ENCODE peak calls at places on chromosomes 3 and 15, in ten cellular contexts. One of them, this sample, is unnamed.

GRCh38 chr3:195114786-195115597 is 156.0 kb downstream of the XXYLT1 start:
- DNase-seq in stimulated activated CD4-positive, alpha-beta T cell treated with anti-CD3 and anti-CD28 coated beads, Interleukin-15, amount 100 ng/mL, for 1 hour: no peak
- DNase-seq in activated naive CD8-positive, alpha-beta T cell treated with anti-CD3 and anti-CD28 coated beads, Interleukin-2, amount 50 U/mL, for 16 hours: no peak
- DNase-seq in EH: no peak
- DNase-seq in activated CD4-positive, alpha-beta T cell treated with anti-CD3 and anti-CD28 coated beads for 4 hours: no peak
- DNase-seq in cardiac fibroblast: no peak
- DNase-seq in posterior cingulate gyrus: peak
- DNase-seq in A549: no peak
- DNase-seq in nucleus accumbens: no peak
- DNase-seq in activated naive CD4-positive, alpha-beta T cell treated with anti-CD3 and anti-CD28 coated beads, Interleukin-2, amount 50 U/mL, for 16 hours: no peak
- DNase-seq in this sample: no peak

GRCh38 chr3:182568756-182569155 is 224.5 kb upstream of the ATP11B start:
- DNase-seq in stimulated activated CD4-positive, alpha-beta T cell treated with anti-CD3 and anti-CD28 coated beads, Interleukin-15, amount 100 ng/mL, for 1 hour: no peak
- DNase-seq in activated naive CD8-positive, alpha-beta T cell treated with anti-CD3 and anti-CD28 coated beads, Interleukin-2, amount 50 U/mL, for 16 hours: no peak
- DNase-seq in EH: no peak
- DNase-seq in activated CD4-positive, alpha-beta T cell treated with anti-CD3 and anti-CD28 coated beads for 4 hours: no peak
- DNase-seq in cardiac fibroblast: no peak
- DNase-seq in posterior cingulate gyrus: no peak
- DNase-seq in A549: no peak
- DNase-seq in nucleus accumbens: no peak
- DNase-seq in activated naive CD4-positive, alpha-beta T cell treated with anti-CD3 and anti-CD28 coated beads, Interleukin-2, amount 50 U/mL, for 16 hours: no peak
- DNase-seq in this sample: no peak

GRCh38 chr3:183427206-183428139 is 946 bp downstream of the MCF2L2 start:
- DNase-seq in stimulated activated CD4-positive, alpha-beta T cell treated with anti-CD3 and anti-CD28 coated beads, Interleukin-15, amount 100 ng/mL, for 1 hour: no peak
- DNase-seq in activated naive CD8-positive, alpha-beta T cell treated with anti-CD3 and anti-CD28 coated beads, Interleukin-2, amount 50 U/mL, for 16 hours: no peak
- DNase-seq in EH: no peak
- DNase-seq in activated CD4-positive, alpha-beta T cell treated with anti-CD3 and anti-CD28 coated beads for 4 hours: no peak
- DNase-seq in cardiac fibroblast: no peak
- DNase-seq in posterior cingulate gyrus: peak
- DNase-seq in A549: no peak
- DNase-seq in nucleus accumbens: peak
- DNase-seq in activated naive CD4-positive, alpha-beta T cell treated with anti-CD3 and anti-CD28 coated beads, Interleukin-2, amount 50 U/mL, for 16 hours: no peak
- DNase-seq in this sample: no peak

GRCh38 chr15:68028808-68029207 is 25.3 kb upstream of the PIAS1 start:
- DNase-seq in stimulated activated CD4-positive, alpha-beta T cell treated with anti-CD3 and anti-CD28 coated beads, Interleukin-15, amount 100 ng/mL, for 1 hour: no peak
- DNase-seq in activated naive CD8-positive, alpha-beta T cell treated with anti-CD3 and anti-CD28 coated beads, Interleukin-2, amount 50 U/mL, for 16 hours: no peak
- DNase-seq in EH: no peak
- DNase-seq in activated CD4-positive, alpha-beta T cell treated with anti-CD3 and anti-CD28 coated beads for 4 hours: no peak
- DNase-seq in cardiac fibroblast: no peak
- DNase-seq in posterior cingulate gyrus: no peak
- DNase-seq in A549: no peak
- DNase-seq in nucleus accumbens: no peak
- DNase-seq in activated naive CD4-positive, alpha-beta T cell treated with anti-CD3 and anti-CD28 coated beads, Interleukin-2, amount 50 U/mL, for 16 hours: no peak
- DNase-seq in this sample: no peak

GRCh38 chr3:154060606-154061380 is 60.4 kb upstream of the ARHGEF26 start:
- DNase-seq in stimulated activated CD4-positive, alpha-beta T cell treated with anti-CD3 and anti-CD28 coated beads, Interleukin-15, amount 100 ng/mL, for 1 hour: no peak
- DNase-seq in activated naive CD8-positive, alpha-beta T cell treated with anti-CD3 and anti-CD28 coated beads, Interleukin-2, amount 50 U/mL, for 16 hours: no peak
- DNase-seq in EH: peak
- DNase-seq in activated CD4-positive, alpha-beta T cell treated with anti-CD3 and anti-CD28 coated beads for 4 hours: no peak
- DNase-seq in cardiac fibroblast: peak
- DNase-seq in posterior cingulate gyrus: no peak
- DNase-seq in A549: no peak
- DNase-seq in nucleus accumbens: no peak
- DNase-seq in activated naive CD4-positive, alpha-beta T cell treated with anti-CD3 and anti-CD28 coated beads, Interleukin-2, amount 50 U/mL, for 16 hours: no peak
- DNase-seq in this sample: no peak

GRCh38 chr3:187828571-187829452 is 83.5 kb upstream of the BCL6 start:
- DNase-seq in stimulated activated CD4-positive, alpha-beta T cell treated with anti-CD3 and anti-CD28 coated beads, Interleukin-15, amount 100 ng/mL, for 1 hour: no peak
- DNase-seq in activated naive CD8-positive, alpha-beta T cell treated with anti-CD3 and anti-CD28 coated beads, Interleukin-2, amount 50 U/mL, for 16 hours: no peak
- DNase-seq in EH: no peak
- DNase-seq in activated CD4-positive, alpha-beta T cell treated with anti-CD3 and anti-CD28 coated beads for 4 hours: no peak
- DNase-seq in cardiac fibroblast: no peak
- DNase-seq in posterior cingulate gyrus: no peak
- DNase-seq in A549: no peak
- DNase-seq in nucleus accumbens: no peak
- DNase-seq in activated naive CD4-positive, alpha-beta T cell treated with anti-CD3 and anti-CD28 coated beads, Interleukin-2, amount 50 U/mL, for 16 hours: no peak
- DNase-seq in this sample: no peak

GRCh38 chr3:173894-174293 is 22.7 kb upstream of the CHL1 start:
- DNase-seq in stimulated activated CD4-positive, alpha-beta T cell treated with anti-CD3 and anti-CD28 coated beads, Interleukin-15, amount 100 ng/mL, for 1 hour: no peak
- DNase-seq in activated naive CD8-positive, alpha-beta T cell treated with anti-CD3 and anti-CD28 coated beads, Interleukin-2, amount 50 U/mL, for 16 hours: no peak
- DNase-seq in EH: no peak
- DNase-seq in activated CD4-positive, alpha-beta T cell treated with anti-CD3 and anti-CD28 coated beads for 4 hours: no peak
- DNase-seq in cardiac fibroblast: no peak
- DNase-seq in posterior cingulate gyrus: no peak
- DNase-seq in A549: no peak
- DNase-seq in nucleus accumbens: no peak
- DNase-seq in activated naive CD4-positive, alpha-beta T cell treated with anti-CD3 and anti-CD28 coated beads, Interleukin-2, amount 50 U/mL, for 16 hours: no peak
- DNase-seq in this sample: no peak

GRCh38 chr3:126100216-126100615 is 16.3 kb upstream of the SLC41A3 start:
- DNase-seq in stimulated activated CD4-positive, alpha-beta T cell treated with anti-CD3 and anti-CD28 coated beads, Interleukin-15, amount 100 ng/mL, for 1 hour: no peak
- DNase-seq in activated naive CD8-positive, alpha-beta T cell treated with anti-CD3 and anti-CD28 coated beads, Interleukin-2, amount 50 U/mL, for 16 hours: no peak
- DNase-seq in EH: no peak
- DNase-seq in activated CD4-positive, alpha-beta T cell treated with anti-CD3 and anti-CD28 coated beads for 4 hours: no peak
- DNase-seq in cardiac fibroblast: no peak
- DNase-seq in posterior cingulate gyrus: no peak
- DNase-seq in A549: no peak
- DNase-seq in nucleus accumbens: no peak
- DNase-seq in activated naive CD4-positive, alpha-beta T cell treated with anti-CD3 and anti-CD28 coated beads, Interleukin-2, amount 50 U/mL, for 16 hours: no peak
- DNase-seq in this sample: no peak

GRCh38 chr15:65377105-65377975 is 462 bp downstream of the IGDCC3 start:
- DNase-seq in stimulated activated CD4-positive, alpha-beta T cell treated with anti-CD3 and anti-CD28 coated beads, Interleukin-15, amount 100 ng/mL, for 1 hour: no peak
- DNase-seq in activated naive CD8-positive, alpha-beta T cell treated with anti-CD3 and anti-CD28 coated beads, Interleukin-2, amount 50 U/mL, for 16 hours: no peak
- DNase-seq in EH: peak
- DNase-seq in activated CD4-positive, alpha-beta T cell treated with anti-CD3 and anti-CD28 coated beads for 4 hours: no peak
- DNase-seq in cardiac fibroblast: peak
- DNase-seq in posterior cingulate gyrus: peak
- DNase-seq in A549: peak
- DNase-seq in nucleus accumbens: no peak
- DNase-seq in activated naive CD4-positive, alpha-beta T cell treated with anti-CD3 and anti-CD28 coated beads, Interleukin-2, amount 50 U/mL, for 16 hours: no peak
- DNase-seq in this sample: peak

GRCh38 chr3:45647148-45647619 is 42.0 kb upstream of the SACM1L start:
- DNase-seq in stimulated activated CD4-positive, alpha-beta T cell treated with anti-CD3 and anti-CD28 coated beads, Interleukin-15, amount 100 ng/mL, for 1 hour: no peak
- DNase-seq in activated naive CD8-positive, alpha-beta T cell treated with anti-CD3 and anti-CD28 coated beads, Interleukin-2, amount 50 U/mL, for 16 hours: no peak
- DNase-seq in EH: peak
- DNase-seq in activated CD4-positive, alpha-beta T cell treated with anti-CD3 and anti-CD28 coated beads for 4 hours: no peak
- DNase-seq in cardiac fibroblast: peak
- DNase-seq in posterior cingulate gyrus: no peak
- DNase-seq in A549: peak
- DNase-seq in nucleus accumbens: no peak
- DNase-seq in activated naive CD4-positive, alpha-beta T cell treated with anti-CD3 and anti-CD28 coated beads, Interleukin-2, amount 50 U/mL, for 16 hours: no peak
- DNase-seq in this sample: no peak